ENCODE peak calls at places on chromosomes 7 and 10, in seven cellular contexts. J is uterus; C is small intestine; D is heart left ventricle; W is right lobe of liver; T is CD4-positive, alpha-beta memory T cell; R is CD8-positive, alpha-beta T cell. M is an unnamed sample. For H3K4me1 and H3K9me3, the result is how much of the 10 kb centered on the place peaks cover.

GRCh38 chr7:41046221-41046761 is 656.6 kb downstream of the INHBA start:
- DNase-seq in J (peak), C (no peak), D (peak), W (no peak), T (no peak), R (no peak), M (no peak)

GRCh38 chr7:107152011-107152410 is 16.8 kb upstream of the HBP1 start:
- DNase-seq in J (no peak), C (no peak), D (no peak), W (no peak), T (no peak), R (no peak), M (no peak)

GRCh38 chr10:94088926-94089381 is 95.2 kb downstream of the PLCE1 start:
- DNase-seq in J (no peak), C (no peak), D (no peak), W (no peak), T (no peak), R (no peak), M (no peak)

GRCh38 chr7:31336202-31337035 is 4.1 kb downstream of the NEUROD6 start:
- DNase-seq in J (no peak), C (peak), D (no peak), W (no peak), T (no peak), R (no peak), M (no peak)

GRCh38 chr10:49173201-49173772 is 14.9 kb downstream of the TMEM273 start:
- DNase-seq in J (no peak), C (no peak), D (no peak), W (no peak), T (no peak), R (no peak), M (no peak)

GRCh38 chr7:70325509-70326101 is 727.3 kb downstream of the AUTS2 start:
- DNase-seq in J (peak), C (no peak), D (peak), W (no peak), T (no peak), R (no peak), M (no peak)

GRCh38 chr10:84012831-84013458 is 126.4 kb upstream of the GHITM start:
- DNase-seq in J (no peak), C (no peak), D (no peak), W (no peak), T (no peak), R (no peak), M (no peak)

GRCh38 chr7:11193131-11193867 is 219.6 kb downstream of the PHF14 start:
- DNase-seq in J (no peak), C (no peak), D (peak), W (peak), T (no peak), R (no peak), M (no peak)

GRCh38 chr7:87600130-87601124 is at the start of gene ABCB1:
- DNase-seq in J (peak), C (peak), D (peak), W (peak), T (peak), R (peak), M (peak)

GRCh38 chr10:122404576-122404975 is 30.1 kb downstream of the PLEKHA1 start:
- DNase-seq in J (no peak), C (no peak), D (no peak), W (no peak), T (no peak), R (no peak), M (no peak)

GRCh38 chr7:7815395-7815794 is 97.0 kb upstream of the RPA3 start:
- DNase-seq in J (no peak), C (peak), D (no peak), W (no peak), T (no peak), R (no peak), M (no peak)

GRCh38 chr10:58661336-58661735 is 148.7 kb downstream of the BICC1 start:
- DNase-seq in J (no peak), C (no peak), D (no peak), W (no peak), T (no peak), R (no peak), M (no peak)

GRCh38 chr10:92880233-92880861 is 32.0 kb downstream of the EXOC6 start:
- DNase-seq in J (no peak), C (peak), D (no peak), W (no peak), T (peak), R (no peak), M (peak)

GRCh38 chr7:133829336-133829897 is 297.7 kb upstream of the LRGUK start:
- DNase-seq in J (no peak), C (no peak), D (no peak), W (no peak), T (no peak), R (no peak), M (no peak)

GRCh38 chr10:98047009-98047741 is 16.8 kb upstream of the CRTAC1 start:
- DNase-seq in J (peak), C (no peak), D (peak), W (no peak), T (no peak), R (no peak), M (no peak)

GRCh38 chr10:114905450-114905849 is 32.5 kb upstream of the TRUB1 start:
- DNase-seq in J (no peak), C (no peak), D (no peak), W (no peak), T (no peak), R (no peak), M (no peak)

GRCh38 chr10:75660833-75661232 is 229.4 kb downstream of the LRMDA start:
- DNase-seq in J (peak), C (peak), D (no peak), W (no peak), T (no peak), R (no peak), M (no peak)

GRCh38 chr7:155107126-155107525 is 37.0 kb downstream of the HTR5A start:
- DNase-seq in J (no peak), C (no peak), D (no peak), W (no peak), T (no peak), R (no peak), M (no peak)

GRCh38 chr10:80365510-80365909 is 8.9 kb downstream of the DYDC2 start:
- DNase-seq in J (no peak), C (no peak), D (no peak), W (no peak), T (no peak), R (no peak), M (no peak)

GRCh38 chr7:151150388-151150787 is 17.1 kb downstream of the GBX1 start:
- DNase-seq in J (no peak), C (peak), D (no peak), W (no peak), T (no peak), R (no peak), M (no peak)

GRCh38 chr7:151133986-151134742 is 33.3 kb downstream of the GBX1 start:
- DNase-seq in J (peak), C (no peak), D (peak), W (peak), T (no peak), R (peak), M (no peak)

GRCh38 chr10:90289037-90289436 is 568.8 kb downstream of the HTR7 start:
- DNase-seq in J (no peak), C (no peak), D (no peak), W (no peak), T (no peak), R (no peak), M (no peak)

GRCh38 chr7:131553906-131554305 is 2.5 kb downstream of the PODXL start:
- DNase-seq in J (no peak), C (no peak), D (no peak), W (no peak), T (no peak), R (no peak), M (no peak)

GRCh38 chr7:131556912-131557457 is 557 bp upstream of the PODXL start:
- DNase-seq in J (no peak), C (no peak), D (no peak), W (no peak), T (no peak), R (no peak), M (no peak)

GRCh38 chr7:131556055-131556911 is at the start of gene PODXL:
- DNase-seq in J (peak), C (peak), D (peak), W (peak), T (peak), R (peak), M (peak)

GRCh38 chr7:131555565-131556054 is 818 bp downstream of the PODXL start:
- DNase-seq in J (no peak), C (peak), D (no peak), W (no peak), T (peak), R (no peak), M (no peak)

DNA sequence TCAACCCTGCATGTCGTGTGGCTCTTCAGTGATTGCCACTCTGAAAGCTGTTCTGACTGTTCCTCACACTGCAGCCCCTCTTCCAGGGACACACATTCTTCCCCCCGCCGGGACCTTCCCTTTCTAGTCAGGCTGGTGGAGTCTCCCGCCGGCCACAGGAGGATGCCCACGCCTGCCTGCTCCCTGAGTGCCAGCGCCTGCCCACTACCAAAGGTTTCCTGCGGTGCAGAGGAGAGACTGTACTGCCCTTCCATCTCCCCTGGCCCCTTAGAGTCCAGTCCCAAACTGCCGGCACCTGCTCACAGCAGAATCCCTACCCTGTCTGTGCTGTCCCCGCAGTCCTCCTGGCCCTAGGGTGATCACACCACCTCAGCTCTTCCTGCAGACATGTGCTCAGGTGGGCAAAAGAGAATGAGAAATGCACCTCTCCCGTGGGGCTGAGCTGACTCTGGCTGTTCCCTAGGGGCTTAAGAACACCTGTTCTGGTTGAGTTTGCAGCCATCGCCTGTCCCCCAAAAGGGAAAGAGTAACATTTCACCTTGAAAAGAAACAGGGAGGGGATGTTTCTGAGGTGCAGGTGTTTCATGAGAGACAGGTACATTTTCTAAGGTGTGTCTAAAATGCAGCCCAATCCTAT is 1.4 kb downstream of the PODXL start:
- DNase-seq in J (no peak), C (no peak), D (no peak), W (no peak), T (no peak), R (no peak), M (no peak)
- H3K4me1 ChIP-seq in J (under half), C (under half), D (under half), W (under half), T (under half), R (under half), M (under half)

DNA sequence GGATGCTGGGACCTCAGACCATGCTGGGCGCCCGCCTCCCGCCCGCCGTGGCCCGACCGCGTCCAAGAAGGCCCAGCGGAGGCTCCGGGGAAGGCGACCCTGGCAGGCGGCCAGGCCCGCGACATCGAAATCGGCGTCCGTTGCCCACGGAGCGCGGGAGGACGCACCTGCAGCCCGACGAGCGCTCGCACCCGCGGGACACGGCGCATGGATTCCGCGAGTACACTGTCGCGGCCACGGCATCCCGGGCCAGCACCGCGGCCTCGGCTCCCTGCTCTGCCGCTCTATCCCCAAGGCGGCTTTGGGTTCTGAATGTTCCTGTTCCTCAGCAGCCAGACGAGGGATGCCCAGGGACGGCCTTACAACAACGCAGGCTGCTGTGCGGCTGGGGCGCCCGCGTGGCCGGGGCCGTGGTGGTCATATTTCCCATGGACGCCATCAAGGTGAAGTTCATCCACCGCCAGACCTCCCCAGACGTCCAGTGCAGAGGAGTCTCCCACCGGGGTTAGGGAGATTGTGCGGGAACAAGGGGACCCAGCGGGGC is 67.5 kb upstream of the ZNF722 start:
- DNase-seq in J (no peak), C (no peak), D (no peak), W (no peak), T (no peak), R (no peak), M (no peak)
- H3K9me3 ChIP-seq in J (under half), C (under half), D (under half), W (under half), T (under half), R (under half), M (under half)

GRCh38 chr7:127948312-127948711 is 82.9 kb downstream of the LRRC4 start:
- DNase-seq in J (no peak), C (no peak), D (no peak), W (no peak), T (no peak), R (no peak), M (no peak)

GRCh38 chr7:127949670-127950069 is 81.6 kb downstream of the LRRC4 start:
- DNase-seq in J (no peak), C (no peak), D (no peak), W (no peak), T (no peak), R (no peak), M (no peak)

GRCh38 chr7:127946081-127946480 is 85.2 kb downstream of the LRRC4 start:
- DNase-seq in J (no peak), C (peak), D (no peak), W (no peak), T (no peak), R (no peak), M (no peak)

GRCh38 chr7:127948936-127949335 is 82.3 kb downstream of the LRRC4 start:
- DNase-seq in J (no peak), C (no peak), D (no peak), W (no peak), T (no peak), R (no peak), M (no peak)

DNA sequence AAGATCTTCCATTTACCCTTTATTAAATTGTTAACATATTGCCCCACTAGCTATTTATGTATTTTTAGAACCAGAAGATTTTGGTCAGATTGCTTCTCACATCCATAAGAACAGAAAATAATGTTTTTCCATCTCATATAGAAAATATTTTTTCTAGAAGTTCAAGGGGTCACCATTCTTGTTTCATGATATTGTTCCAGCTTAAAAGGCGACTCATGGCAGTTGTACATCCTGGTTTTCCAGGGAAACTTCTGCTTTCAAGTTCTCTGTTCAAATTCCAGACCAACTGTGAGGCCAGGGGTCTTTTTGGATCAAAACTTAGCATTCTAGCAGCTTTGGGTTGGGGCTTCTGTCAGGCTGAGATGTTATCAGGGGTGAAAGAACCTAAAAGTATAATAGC is 84.4 kb downstream of the LRRC4 start:
- DNase-seq in J (no peak), C (no peak), D (no peak), W (no peak), T (no peak), R (no peak), M (no peak)
- H3K4me1 ChIP-seq in J (under half), C (under half), D (under half), W (under half), T (under half), R (under half), M (under half)

DNA sequence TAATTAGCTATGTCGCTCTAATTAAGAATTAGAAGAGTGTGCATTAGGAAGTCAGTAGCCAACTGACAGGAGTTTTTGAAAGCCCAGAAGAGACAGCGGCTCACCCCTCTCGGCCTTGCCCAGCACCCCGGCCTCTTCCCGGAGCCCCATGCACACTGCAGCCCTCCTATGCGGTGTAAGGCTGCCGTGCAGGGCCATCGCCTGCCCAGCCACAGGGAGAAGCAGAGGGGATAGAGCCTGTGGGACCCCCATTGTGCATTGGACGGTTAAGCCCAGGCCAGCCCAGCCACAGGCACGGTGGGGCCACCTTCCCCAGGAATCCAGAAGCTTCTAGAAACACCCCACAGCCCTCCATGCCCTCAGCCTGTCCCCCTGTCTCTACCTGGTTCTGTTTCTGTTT is 569.7 kb upstream of the MKI67 start:
- DNase-seq in J (no peak), C (no peak), D (no peak), W (no peak), T (no peak), R (no peak), M (no peak)
- H3K9me3 ChIP-seq in J (under half), C (under half), D (under half), W (under half), T (under half), R (under half), M (under half)

DNA sequence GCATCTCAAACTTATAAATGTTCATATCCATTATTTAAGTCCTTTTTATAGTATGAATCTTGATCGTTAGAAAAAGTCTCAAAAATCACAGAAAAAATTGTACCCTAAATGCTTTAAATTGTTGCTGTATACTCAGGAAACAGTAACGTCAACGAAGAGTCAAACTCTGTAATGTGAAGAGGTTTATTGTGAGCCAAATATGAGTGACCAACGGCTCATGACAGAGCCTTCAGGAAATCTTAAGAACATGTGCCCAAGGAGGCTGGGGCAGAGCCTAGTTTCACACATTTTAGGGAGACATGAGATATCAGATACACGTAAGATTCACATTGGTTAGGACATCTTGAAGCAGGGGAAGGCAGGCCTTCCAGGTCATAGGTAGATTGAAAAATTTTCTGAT is 86.1 kb downstream of the PIP4K2A start:
- DNase-seq in J (no peak), C (no peak), D (no peak), W (no peak), T (no peak), R (no peak), M (no peak)
- H3K4me1 ChIP-seq in J (under half), C (under half), D (under half), W (under half), T (half or more), R (half or more), M (half or more)

GRCh38 chr10:124181656-124182055 is 88.3 kb upstream of the CHST15 start:
- DNase-seq in J (no peak), C (no peak), D (no peak), W (no peak), T (no peak), R (no peak), M (no peak)
- H3K9me3 ChIP-seq in J (under half), C (under half), D (under half), W (under half), T (under half), R (under half), M (under half)

GRCh38 chr7:105256621-105257283 is 132.0 kb downstream of the SRPK2 start:
- DNase-seq in J (no peak), C (no peak), D (no peak), W (no peak), T (no peak), R (no peak), M (no peak)
- H3K4me1 ChIP-seq in J (under half), C (under half), D (under half), W (under half), T (under half), R (under half), M (under half)

GRCh38 chr10:42488416-42488815 is 150.0 kb downstream of the ZNF33B start:
- DNase-seq in J (no peak), C (no peak), D (no peak), W (no peak), T (no peak), R (no peak), M (no peak)
- H3K9me3 ChIP-seq in J (under half), C (under half), D (under half), W (under half), T (under half), R (under half), M (under half)

DNA sequence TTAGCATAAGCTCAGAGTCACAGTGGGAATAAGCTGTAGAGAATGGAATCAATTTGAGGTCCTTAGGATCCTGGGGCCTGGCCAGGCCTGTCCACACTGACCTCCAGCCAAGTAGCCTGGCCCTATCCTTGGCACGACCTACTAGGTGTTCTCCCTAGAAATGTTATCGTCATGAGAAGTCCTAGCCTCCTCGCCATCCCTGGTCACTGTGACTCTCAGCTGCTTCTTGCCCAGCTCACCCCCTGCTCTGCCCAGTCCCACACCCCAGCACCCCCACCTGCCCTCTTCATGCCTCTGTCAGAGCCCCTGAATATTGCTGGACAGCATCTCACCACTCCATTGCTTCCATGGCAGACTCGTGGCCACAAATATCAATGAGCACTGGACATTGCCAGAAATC is 7.8 kb upstream of the KCP start:
- DNase-seq in J (no peak), C (no peak), D (no peak), W (no peak), T (no peak), R (no peak), M (no peak)
- H3K4me1 ChIP-seq in J (under half), C (under half), D (under half), W (under half), T (under half), R (under half), M (under half)

M was measured in CD8-positive, alpha-beta memory T cell.